ENCODE peak calls at places on chromosomes 5 and 9, in six cellular contexts. A, H, D, T, V and Q are unnamed samples.

GRCh38 chr5:53309653-53310052 is 170.8 kb upstream of the FST start:
- DNase-seq in A (no peak), H (no peak), D (no peak), T (no peak), V (no peak), Q (no peak)

GRCh38 chr5:115557667-115558387 is 13.3 kb upstream of the FEM1C start:
- DNase-seq in A (no peak), H (peak; percentile 3), D (no peak), T (no peak), V (no peak), Q (no peak)

GRCh38 chr9:98887918-98888510 is 55.7 kb upstream of the COL15A1 start:
- DNase-seq in A (no peak), H (no peak), D (no peak), T (peak; percentile 45), V (no peak), Q (no peak)

GRCh38 chr9:95775191-95775590 is 100.3 kb upstream of the ERCC6L2 start:
- DNase-seq in A (no peak), H (no peak), D (no peak), T (no peak), V (no peak), Q (no peak)

GRCh38 chr9:114369567-114370240 is 18.1 kb downstream of the AKNA start:
- DNase-seq in A (no peak), H (no peak), D (no peak), T (no peak), V (no peak), Q (no peak)

GRCh38 chr5:164098536-164098935 is 593.1 kb downstream of the MAT2B start:
- DNase-seq in A (no peak), H (no peak), D (no peak), T (peak; percentile 15), V (no peak), Q (no peak)

GRCh38 chr5:149917073-149917676 is 27.4 kb downstream of the PDE6A start:
- DNase-seq in A (no peak), H (no peak), D (no peak), T (peak; percentile 11), V (no peak), Q (no peak)

GRCh38 chr9:90365646-90366045 is 277.0 kb downstream of the DIRAS2 start:
- DNase-seq in A (no peak), H (no peak), D (no peak), T (no peak), V (no peak), Q (peak; percentile 53)

GRCh38 chr9:37229455-37229854 is 109.1 kb downstream of the ZCCHC7 start:
- DNase-seq in A (no peak), H (no peak), D (no peak), T (no peak), V (no peak), Q (no peak)

GRCh38 chr5:146662229-146662628 is 146.2 kb upstream of the GPR151 start:
- DNase-seq in A (peak; percentile 5), H (peak; percentile 19), D (no peak), T (no peak), V (peak; percentile 9), Q (no peak)

GRCh38 chr9:134734270-134734669 is 92.7 kb downstream of the COL5A1 start:
- DNase-seq in A (no peak), H (peak; percentile 27), D (no peak), T (peak; percentile 62), V (no peak), Q (peak; percentile 82)

GRCh38 chr5:14218480-14218879 is 75.3 kb downstream of the TRIO start:
- DNase-seq in A (no peak), H (no peak), D (no peak), T (no peak), V (no peak), Q (no peak)

GRCh38 chr5:36300927-36301540 is 668 bp downstream of the RANBP3L start:
- DNase-seq in A (no peak), H (no peak), D (no peak), T (peak; percentile 1), V (no peak), Q (no peak)

GRCh38 chr5:17218353-17219005 is 1.0 kb downstream of the BASP1 start:
- DNase-seq in A (no peak), H (no peak), D (no peak), T (peak; percentile 67), V (no peak), Q (peak; percentile 58)

GRCh38 chr5:43121565-43122484 is 1.1 kb downstream of the ZNF131 start:
- DNase-seq in A (peak; percentile 38), H (peak; percentile 8), D (no peak), T (peak; percentile 80), V (peak; percentile 58), Q (peak; percentile 49)

GRCh38 chr5:57174128-57174849 is 430 bp downstream of the GPBP1 start:
- DNase-seq in A (no peak), H (no peak), D (no peak), T (no peak), V (peak; percentile 36), Q (no peak)

GRCh38 chr5:1785062-1785461 is 14.6 kb downstream of the MRPL36 start:
- DNase-seq in A (no peak), H (no peak), D (no peak), T (no peak), V (no peak), Q (no peak)

GRCh38 chr5:80689627-80690026 is 34.8 kb upstream of the DHFR start:
- DNase-seq in A (no peak), H (no peak), D (no peak), T (no peak), V (no peak), Q (no peak)

GRCh38 chr5:134314443-134314842 is 52.5 kb downstream of the CDKL3 start:
- DNase-seq in A (no peak), H (no peak), D (no peak), T (no peak), V (no peak), Q (no peak)

GRCh38 chr5:172559004-172559932 is 81.8 kb upstream of the NEURL1B start:
- DNase-seq in A (no peak), H (no peak), D (no peak), T (peak; percentile 89), V (no peak), Q (no peak)

DNA sequence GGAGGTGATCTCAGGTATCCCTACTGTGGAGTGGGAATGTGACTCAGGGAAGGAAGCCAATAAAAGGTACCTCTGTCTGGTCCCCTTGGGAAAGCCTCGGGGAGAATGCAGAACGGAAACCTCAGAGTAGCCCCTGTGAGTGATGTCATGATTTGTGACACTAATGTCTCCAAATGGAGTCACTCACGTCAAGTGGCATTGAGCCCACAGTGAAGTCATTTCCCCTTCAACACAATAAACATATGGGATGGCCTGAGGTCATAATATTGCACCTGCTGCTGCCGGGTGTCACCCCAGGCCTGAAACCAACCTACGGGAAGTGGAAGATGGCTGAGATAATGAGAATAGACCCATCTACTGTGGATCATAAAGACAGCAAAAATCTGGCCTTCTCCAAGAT is 75.9 kb upstream of the GOLM1 start:
- DNase-seq in A (no peak), H (no peak), D (no peak), T (no peak), V (no peak), Q (no peak)
- TF ChIP-seq SMC3 in A (no peak), H (no peak), D (no peak), T (no peak), V (no peak), Q (no peak)

GRCh38 chr9:32011049-32011448 is 373.4 kb upstream of the ACO1 start:
- DNase-seq in A (no peak), H (no peak), D (no peak), T (no peak), V (no peak), Q (no peak)
- TF ChIP-seq SMC3 in A (no peak), H (no peak), D (no peak), T (no peak), V (no peak), Q (no peak)

GRCh38 chr5:8188874-8189588 is 320.1 kb downstream of the MTRR start:
- DNase-seq in A (no peak), H (no peak), D (no peak), T (peak; percentile 1), V (no peak), Q (no peak)

GRCh38 chr5:8184455-8185063 is 315.6 kb downstream of the MTRR start:
- DNase-seq in A (peak; percentile 30), H (peak; percentile 20), D (no peak), T (peak; percentile 28), V (peak; percentile 66), Q (peak; percentile 51)
- TF ChIP-seq SMC3 in A (no peak), H (no peak), D (no peak), T (no peak), V (peak; percentile 27), Q (peak; percentile 15)

GRCh38 chr5:123876265-123876790 is 364.4 kb downstream of the CSNK1G3 start:
- DNase-seq in A (no peak), H (no peak), D (no peak), T (no peak), V (no peak), Q (no peak)

GRCh38 chr5:123879071-123879470 is 367.1 kb downstream of the CSNK1G3 start:
- DNase-seq in A (no peak), H (no peak), D (no peak), T (no peak), V (no peak), Q (no peak)

GRCh38 chr5:123874600-123875201 is 362.7 kb downstream of the CSNK1G3 start:
- DNase-seq in A (no peak), H (peak; percentile 26), D (no peak), T (peak; percentile 12), V (no peak), Q (no peak)

GRCh38 chr5:123871373-123871772 is 359.4 kb downstream of the CSNK1G3 start:
- DNase-seq in A (no peak), H (no peak), D (no peak), T (no peak), V (no peak), Q (no peak)

DNA sequence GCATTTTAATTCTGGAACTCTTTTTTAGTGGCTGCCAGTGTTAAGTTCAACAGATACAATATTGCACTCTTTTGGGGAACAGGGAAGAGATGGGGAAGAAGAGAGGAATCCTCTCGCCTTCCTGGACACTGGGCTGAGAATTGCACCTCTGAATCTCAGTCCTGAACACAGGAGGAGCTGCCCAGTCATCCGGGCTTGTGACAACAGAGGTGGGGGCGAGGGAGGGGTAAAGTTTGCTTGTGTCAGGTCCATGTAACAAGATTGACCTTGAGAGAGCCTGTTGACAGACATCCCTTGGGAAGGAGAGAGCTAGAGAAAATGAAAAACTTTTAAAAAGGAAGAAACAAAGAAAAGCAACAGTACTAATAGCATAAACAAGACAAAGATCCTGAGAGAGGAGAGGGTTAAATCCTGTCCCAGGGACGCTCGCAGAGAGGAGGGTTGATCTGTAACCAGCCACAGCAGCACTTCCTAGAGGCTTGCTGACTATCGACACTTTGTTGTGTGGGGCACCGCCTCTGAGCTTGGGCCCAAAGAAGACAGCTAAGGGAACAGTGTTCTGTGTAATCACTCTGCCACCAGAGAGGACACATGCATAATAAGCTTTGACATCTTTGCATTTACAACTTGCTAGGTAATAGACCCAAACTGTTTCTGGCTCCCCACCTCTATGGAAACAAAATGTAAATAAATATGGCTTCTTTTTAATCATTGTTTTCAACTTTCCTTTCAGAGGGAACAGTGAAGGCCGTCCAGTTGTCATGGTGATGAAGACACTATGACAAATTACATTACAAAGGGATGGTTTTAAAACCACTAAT is 363.7 kb downstream of the CSNK1G3 start:
- DNase-seq in A (no peak), H (peak; percentile 52), D (no peak), T (no peak), V (no peak), Q (no peak)
- TF ChIP-seq SMC3 in A (no peak), H (no peak), D (no peak), T (no peak), V (no peak), Q (no peak)